ENCODE peak calls at places on chromosome 18, in five cellular contexts. U is activated T-cell treated with anti-CD3 and anti-CD28 coated beads, Interleukin-2, amount 50 U/mL, for 72 hours; I is T-cell; X is left lung; Q is stimulated activated effector memory CD8-positive, alpha-beta T cell treated with anti-CD3 and anti-CD28 coated beads, Interleukin-12 subunit alpha, Interleukin-12 subunit beta, amount 100 ng/mL, for 72 hours. O is an unnamed sample.

GRCh38 chr18:40414155-40414754 is 1540.8 kb upstream of the PIK3C3 start:
- ATAC-seq in U (no peak), X (no peak), Q (no peak), I (no peak), O (no peak)

GRCh38 chr18:22342625-22343024 is 75.1 kb downstream of the CTAGE1 start:
- ATAC-seq in X (peak), I (peak), Q (peak), U (peak), O (no peak)

GRCh38 chr18:3578621-3579020 is 128.6 kb downstream of the TGIF1 start:
- ATAC-seq in X (no peak), I (no peak), Q (peak), U (peak), O (no peak)

GRCh38 chr18:62860062-62860461 is 144.7 kb downstream of the PHLPP1 start:
- ATAC-seq in Q (no peak), X (no peak), U (no peak), I (no peak), O (no peak)

GRCh38 chr18:59874166-59874565 is 25.6 kb upstream of the PMAIP1 start:
- ATAC-seq in X (no peak), I (no peak), U (no peak), Q (no peak), O (no peak)

GRCh38 chr18:51731070-51731469 is 533.6 kb upstream of the MEX3C start:
- ATAC-seq in Q (no peak), U (no peak), I (no peak), X (no peak), O (no peak)

GRCh38 chr18:811192-812122 is 585 bp downstream of the YES1 start:
- ATAC-seq in I (no peak), Q (peak), U (peak), X (peak), O (peak)

GRCh38 chr18:61892683-61893303 is at the start of gene RNF152:
- ATAC-seq in X (peak), U (peak), I (peak), Q (peak), O (no peak)

GRCh38 chr18:5894215-5894612 is 1.1 kb downstream of the TMEM200C start:
- ATAC-seq in X (no peak), I (no peak), Q (no peak), U (no peak), O (no peak)

GRCh38 chr18:24231773-24232735 is 93.2 kb downstream of the CABYR start:
- ATAC-seq in I (no peak), U (no peak), X (peak), Q (no peak), O (no peak)

GRCh38 chr18:48254077-48254602 is 155.0 kb downstream of the ZBTB7C start:
- ATAC-seq in I (no peak), X (no peak), U (no peak), Q (no peak), O (no peak)

GRCh38 chr18:63208676-63209075 is 110.9 kb downstream of the BCL2 start:
- ATAC-seq in Q (no peak), X (no peak), I (no peak), U (no peak), O (no peak)

GRCh38 chr18:51330148-51330547 is 132.7 kb upstream of the MEX3C start:
- ATAC-seq in X (no peak), U (no peak), Q (no peak), I (no peak), O (no peak)

GRCh38 chr18:23652232-23652631 is 10.5 kb downstream of the ANKRD29 start:
- ATAC-seq in U (no peak), Q (no peak), X (no peak), I (no peak), O (no peak)

GRCh38 chr18:24659837-24660720 is 199.6 kb downstream of the HRH4 start:
- ATAC-seq in U (peak), I (peak), Q (peak), X (peak), O (peak)

GRCh38 chr18:77990901-77991300 is 741.3 kb downstream of the GALR1 start:
- ATAC-seq in X (no peak), I (no peak), U (no peak), Q (no peak), O (no peak)

GRCh38 chr18:77103991-77104521 is 28.5 kb downstream of the MBP start:
- ATAC-seq in Q (no peak), U (no peak), X (no peak), I (no peak), O (no peak)

GRCh38 chr18:3007491-3007890 is 5.5 kb downstream of the LPIN2 start:
- ATAC-seq in Q (no peak), I (no peak), X (no peak), U (no peak), O (no peak)

GRCh38 chr18:70068981-70069380 is 121.3 kb upstream of the CD226 start:
- ATAC-seq in X (no peak), U (no peak), Q (peak), I (no peak), O (no peak)

GRCh38 chr18:73407506-73407905 is 539.7 kb upstream of the NETO1 start:
- ATAC-seq in I (no peak), U (no peak), X (no peak), Q (no peak), O (no peak)

GRCh38 chr18:56804395-56804794 is 153.2 kb downstream of the WDR7 start:
- ATAC-seq in U (peak), Q (peak), X (no peak), I (no peak), O (no peak)

GRCh38 chr18:53911200-53911599 is 313.3 kb downstream of the MBD2 start:
- ATAC-seq in Q (no peak), X (no peak), U (no peak), I (no peak), O (no peak)

GRCh38 chr18:58315739-58316215 is 271.8 kb downstream of the NEDD4L start:
- ATAC-seq in U (no peak), I (no peak), X (peak), Q (no peak), O (no peak)

GRCh38 chr18:28087173-28087563 is 89.8 kb downstream of the CDH2 start:
- ATAC-seq in X (no peak), I (no peak), U (no peak), Q (no peak), O (no peak)

GRCh38 chr18:36622610-36623009 is 206.2 kb downstream of the TPGS2 start:
- ATAC-seq in X (no peak), I (no peak), U (no peak), Q (no peak), O (no peak)

GRCh38 chr18:72056171-72056570 is 488.0 kb downstream of the CBLN2 start:
- ATAC-seq in U (no peak), Q (no peak), X (no peak), I (no peak), O (no peak)

GRCh38 chr18:68406761-68407160 is 308.1 kb downstream of the TMX3 start:
- ATAC-seq in X (no peak), U (no peak), I (no peak), Q (no peak), O (no peak)

GRCh38 chr18:49381267-49381865 is 79.1 kb downstream of the DYM start:
- ATAC-seq in U (no peak), X (peak), I (no peak), Q (no peak), O (no peak)

GRCh38 chr18:59340817-59341216 is 18.2 kb downstream of the LMAN1 start:
- ATAC-seq in Q (peak), X (no peak), U (peak), I (no peak), O (no peak)

GRCh38 chr18:60684843-60685513 is 312.4 kb upstream of the MC4R start:
- ATAC-seq in U (no peak), I (no peak), Q (no peak), X (peak), O (no peak)